ENCODE peak calls at places on chromosomes 13 and 19, in five cellular contexts. Z is LHCN-M2; B is SK-N-DZ; N is stimulated activated CD4-positive, alpha-beta T cell treated with anti-CD3 and anti-CD28 coated beads, TNF-alpha, amount 100 ng/mL, for 48 hours; S is HuH-7. C is an unnamed sample.

GRCh38 chr19:4575978-4576933 is 16.8 kb upstream of the SEMA6B start:
- DNase-seq in Z (peak; percentile 65), B (peak; percentile 51), N (peak; percentile 59), S (peak; percentile 77), C (peak; percentile 66)

GRCh38 chr13:31882794-31883193 is 143.5 kb downstream of the RXFP2 start:
- DNase-seq in Z (no peak), B (no peak), N (no peak), S (no peak), C (no peak)

GRCh38 chr19:23509686-23510450 is 114.6 kb upstream of the ZNF91 start:
- DNase-seq in Z (no peak), B (no peak), N (no peak), S (no peak), C (no peak)

GRCh38 chr13:40974460-40975407 is 44.4 kb downstream of the ELF1 start:
- DNase-seq in Z (peak; percentile 50), B (no peak), N (no peak), S (peak; percentile 20), C (peak; percentile 57)

GRCh38 chr13:93847162-93847561 is 620.6 kb downstream of the GPC6 start:
- DNase-seq in Z (peak; percentile 82), B (no peak), N (no peak), S (no peak), C (peak; percentile 48)

GRCh38 chr19:47176627-47177090 is 46.0 kb downstream of the SAE1 start:
- DNase-seq in Z (peak; percentile 89), B (no peak), N (no peak), S (no peak), C (peak; percentile 47)

GRCh38 chr13:90485441-90485840 is 862.0 kb upstream of the MIR17HG start:
- DNase-seq in Z (peak; percentile 93), B (no peak), N (no peak), S (no peak), C (peak; percentile 40)

GRCh38 chr13:36310417-36311108 is 12.9 kb upstream of the CCDC169 start:
- DNase-seq in Z (peak; percentile 19), B (no peak), N (no peak), S (no peak), C (peak; percentile 50)

GRCh38 chr19:55305491-55305890 is 19.6 kb downstream of the TMEM150B start:
- DNase-seq in Z (no peak), B (no peak), N (peak; percentile 16), S (peak; percentile 77), C (peak; percentile 23)

GRCh38 chr13:93777504-93777903 is 550.9 kb downstream of the GPC6 start:
- DNase-seq in Z (no peak), B (no peak), N (no peak), S (no peak), C (no peak)

GRCh38 chr19:5926641-5927438 is 12.8 kb downstream of the CAPS start:
- DNase-seq in Z (peak; percentile 86), B (no peak), N (no peak), S (no peak), C (peak; percentile 92)

GRCh38 chr19:10430505-10431253 is 10.3 kb downstream of the PDE4A start:
- DNase-seq in Z (no peak), B (no peak), N (no peak), S (peak; percentile 68), C (peak; percentile 16)

GRCh38 chr13:100234006-100234405 is 145.1 kb downstream of the PCCA start:
- DNase-seq in Z (no peak), B (no peak), N (no peak), S (no peak), C (no peak)

GRCh38 chr19:42121666-42122069 is 10.6 kb downstream of the POU2F2 start:
- DNase-seq in Z (peak; percentile 41), B (no peak), N (peak; percentile 71), S (no peak), C (no peak)

GRCh38 chr13:95624020-95624419 is 20.5 kb downstream of the DZIP1 start:
- DNase-seq in Z (no peak), B (peak; percentile 51), N (no peak), S (no peak), C (peak; percentile 42)

GRCh38 chr19:35357867-35358573 is at the start of gene FFAR3:
- DNase-seq in Z (no peak), B (no peak), N (no peak), S (no peak), C (peak; percentile 3)

GRCh38 chr19:342801-343421 is 1.7 kb downstream of the MIER2 start:
- DNase-seq in Z (peak; percentile 79), B (no peak), N (no peak), S (no peak), C (peak; percentile 60)

GRCh38 chr13:43058318-43058674 is 34.9 kb downstream of the DNAJC15 start:
- DNase-seq in Z (peak; percentile 65), B (no peak), N (no peak), S (no peak), C (peak; percentile 46)

GRCh38 chr19:11261902-11262839 is at the start of gene DOCK6:
- DNase-seq in Z (no peak), B (no peak), N (no peak), S (no peak), C (peak; percentile 50)

GRCh38 chr13:30256713-30257432 is 50.5 kb downstream of the KATNAL1 start:
- DNase-seq in Z (no peak), B (peak; percentile 26), N (no peak), S (no peak), C (no peak)

GRCh38 chr19:34596989-34597388 is 80.0 kb downstream of the SCGB2B2 start:
- DNase-seq in Z (no peak), B (no peak), N (no peak), S (no peak), C (no peak)

GRCh38 chr19:40225440-40226305 is 816 bp downstream of the CCNP start:
- DNase-seq in Z (peak; percentile 21), B (no peak), N (no peak), S (peak; percentile 80), C (peak; percentile 20)

GRCh38 chr13:112619730-112620639 is 32.0 kb upstream of the TUBGCP3 start:
- DNase-seq in Z (peak; percentile 22), B (peak; percentile 82), N (no peak), S (no peak), C (peak; percentile 50)

GRCh38 chr19:38862321-38863059 is 12.7 kb upstream of the HNRNPL start:
- DNase-seq in Z (peak; percentile 78), B (peak; percentile 97), N (no peak), S (no peak), C (peak; percentile 92)

GRCh38 chr13:34294483-34295129 is 476.7 kb downstream of the RFC3 start:
- DNase-seq in Z (peak; percentile 47), B (no peak), N (no peak), S (peak; percentile 1), C (peak; percentile 62)

GRCh38 chr19:17340302-17340870 is 3.0 kb downstream of the GTPBP3 start:
- DNase-seq in Z (no peak), B (no peak), N (no peak), S (no peak), C (no peak)